ENCODE peak calls at places on chromosome 21, in seven cellular contexts. U is tibial nerve, F is sigmoid colon, T is GM12865, H is A549, G is foreskin fibroblast, Z is fibroblast of mammary gland. O is an unnamed sample.

GRCh38 chr21:27190601-27191000 is 223.7 kb upstream of the ADAMTS5 start:
- DNase-seq in U (peak; percentile 9), F (no peak), T (no peak), H (no peak), G (peak; percentile 40), Z (peak; percentile 55), O (peak; percentile 55)

GRCh38 chr21:16422702-16423101 is 692.9 kb downstream of the USP25 start:
- DNase-seq in U (no peak), F (no peak), T (no peak), H (no peak), G (no peak), Z (peak; percentile 68), O (no peak)

GRCh38 chr21:27550258-27550657 is 583.4 kb upstream of the ADAMTS5 start:
- DNase-seq in U (no peak), F (no peak), T (no peak), H (no peak), G (no peak), Z (no peak), O (no peak)

GRCh38 chr21:30880914-30881313 is 466 bp downstream of the KRTAP11-1 start:
- DNase-seq in U (no peak), F (no peak), T (no peak), H (no peak), G (no peak), Z (no peak), O (no peak)

GRCh38 chr21:31383770-31384169 is 39.7 kb upstream of the TIAM1 start:
- DNase-seq in U (no peak), F (no peak), T (no peak), H (no peak), G (no peak), Z (no peak), O (no peak)

GRCh38 chr21:21084179-21084578 is 86.0 kb downstream of the NCAM2 start:
- DNase-seq in U (no peak), F (no peak), T (no peak), H (no peak), G (no peak), Z (no peak), O (no peak)

GRCh38 chr21:46392921-46393320 is 65.8 kb upstream of the DIP2A start:
- DNase-seq in U (peak; percentile 12), F (peak; percentile 81), T (no peak), H (no peak), G (peak; percentile 81), Z (peak; percentile 94), O (no peak)

GRCh38 chr21:14591882-14592281 is 45.8 kb upstream of the SAMSN1 start:
- DNase-seq in U (peak; percentile 58), F (no peak), T (peak; percentile 17), H (no peak), G (no peak), Z (peak; percentile 87), O (peak; percentile 45)

GRCh38 chr21:8993943-8994639 is 1527.3 kb upstream of the TPTE start:
- DNase-seq in U (no peak), F (no peak), T (no peak), H (no peak), G (no peak), Z (no peak), O (no peak)

GRCh38 chr21:39084979-39085729 is 98.1 kb downstream of the PSMG1 start:
- DNase-seq in U (no peak), F (no peak), T (no peak), H (no peak), G (no peak), Z (no peak), O (no peak)

GRCh38 chr21:31923756-31924155 is 50.9 kb downstream of the HUNK start:
- DNase-seq in U (no peak), F (no peak), T (no peak), H (no peak), G (no peak), Z (no peak), O (no peak)

GRCh38 chr21:31363720-31364119 is 19.7 kb upstream of the TIAM1 start:
- DNase-seq in U (no peak), F (no peak), T (no peak), H (no peak), G (no peak), Z (no peak), O (no peak)

GRCh38 chr21:29849735-29850176 is 90.0 kb downstream of the GRIK1 start:
- DNase-seq in U (peak; percentile 46), F (no peak), T (peak; percentile 74), H (peak; percentile 5), G (peak; percentile 80), Z (peak; percentile 63), O (peak; percentile 9)

GRCh38 chr21:39851219-39851618 is 16.0 kb upstream of the PCP4 start:
- DNase-seq in U (no peak), F (no peak), T (no peak), H (no peak), G (no peak), Z (no peak), O (no peak)

GRCh38 chr21:29875873-29876272 is 63.9 kb downstream of the GRIK1 start:
- DNase-seq in U (no peak), F (no peak), T (no peak), H (no peak), G (no peak), Z (no peak), O (no peak)

GRCh38 chr21:40208206-40208950 is 341.1 kb downstream of the PCP4 start:
- DNase-seq in U (no peak), F (no peak), T (no peak), H (no peak), G (no peak), Z (no peak), O (no peak)

GRCh38 chr21:28871388-28872015 is 121.2 kb downstream of the LTN1 start:
- DNase-seq in U (no peak), F (no peak), T (no peak), H (no peak), G (peak; percentile 44), Z (peak; percentile 51), O (no peak)

GRCh38 chr21:31555741-31556191 is 103.7 kb upstream of the SOD1 start:
- DNase-seq in U (no peak), F (no peak), T (no peak), H (no peak), G (no peak), Z (no peak), O (no peak)

GRCh38 chr21:22278366-22278765 is 1280.2 kb downstream of the NCAM2 start:
- DNase-seq in U (no peak), F (no peak), T (no peak), H (no peak), G (no peak), Z (no peak), O (no peak)

GRCh38 chr21:38806942-38807284 is 1.2 kb downstream of the ETS2 start:
- DNase-seq in U (no peak), F (no peak), T (no peak), H (no peak), G (peak; percentile 52), Z (peak; percentile 53), O (no peak)

GRCh38 chr21:28215214-28215954 is 777.3 kb downstream of the LTN1 start:
- DNase-seq in U (no peak), F (no peak), T (no peak), H (no peak), G (peak; percentile 92), Z (peak; percentile 64), O (no peak)

GRCh38 chr21:26798856-26799751 is 46.1 kb downstream of the ADAMTS1 start:
- DNase-seq in U (no peak), F (no peak), T (no peak), H (no peak), G (peak; percentile 59), Z (peak; percentile 56), O (no peak)

GRCh38 chr21:14991957-14992356 is 72.8 kb downstream of the NRIP1 start:
- DNase-seq in U (no peak), F (no peak), T (no peak), H (no peak), G (no peak), Z (no peak), O (peak; percentile 80)

GRCh38 chr21:38358098-38358497 is 101.3 kb downstream of the KCNJ15 start:
- DNase-seq in U (no peak), F (no peak), T (no peak), H (no peak), G (no peak), Z (no peak), O (no peak)

GRCh38 chr21:38477241-38477640 is 21.0 kb downstream of the ERG start:
- DNase-seq in U (no peak), F (no peak), T (no peak), H (no peak), G (no peak), Z (no peak), O (no peak)

GRCh38 chr21:44006656-44007055 is 5.5 kb upstream of the TRAPPC10 start:
- DNase-seq in U (no peak), F (no peak), T (no peak), H (no peak), G (no peak), Z (peak; percentile 75), O (no peak)
- H3K4me3 ChIP-seq in U (no peak overlapping the region), F (no peak overlapping the region), T (no peak overlapping the region), H (no peak overlapping the region), G (no peak overlapping the region), Z (no peak overlapping the region), O (no peak overlapping the region)

GRCh38 chr21:41678944-41679343 is 87.9 kb downstream of the RIPK4 start:
- DNase-seq in U (peak; percentile 87), F (peak; percentile 92), T (peak; percentile 19), H (peak; percentile 90), G (peak; percentile 92), Z (peak; percentile 97), O (peak; percentile 93)
- H3K4me3 ChIP-seq in U (no peak overlapping the region), F (no peak overlapping the region), T (no peak overlapping the region), H (peak overlapping the region; percentile 50), G (no peak overlapping the region), Z (no peak overlapping the region), O (peak overlapping the region; percentile 47)

DNA sequence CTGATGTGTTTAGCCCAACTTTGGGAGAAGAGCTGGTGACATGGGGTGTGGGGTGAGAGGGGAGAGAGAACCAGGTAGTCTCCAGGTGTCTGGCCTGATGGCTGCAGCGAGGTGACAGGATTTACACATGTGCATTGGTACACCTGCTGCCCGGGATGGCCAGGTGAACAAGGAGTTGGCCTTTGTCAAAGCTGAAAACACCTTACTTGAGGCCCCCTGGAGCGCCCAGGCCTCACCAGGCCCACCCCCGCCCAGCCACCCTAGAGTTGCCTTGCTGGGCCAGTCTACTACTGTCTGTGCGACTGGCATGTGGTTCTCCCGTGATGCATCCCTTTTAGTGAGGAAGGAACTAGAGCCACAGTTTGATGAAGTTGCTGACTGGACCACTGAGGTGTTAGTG is 90.5 kb downstream of the ADARB1 start:
- DNase-seq in U (no peak), F (peak; percentile 62), T (no peak), H (no peak), G (no peak), Z (no peak), O (no peak)
- H3K4me3 ChIP-seq in U (no peak overlapping the region), F (no peak overlapping the region), T (no peak overlapping the region), H (no peak overlapping the region), G (no peak overlapping the region), Z (no peak overlapping the region), O (no peak overlapping the region)

GRCh38 chr21:17436626-17437111 is 76.2 kb upstream of the CXADR start:
- DNase-seq in U (no peak), F (no peak), T (no peak), H (no peak), G (no peak), Z (no peak), O (no peak)

GRCh38 chr21:17440955-17441354 is 71.9 kb upstream of the CXADR start:
- DNase-seq in U (no peak), F (no peak), T (no peak), H (no peak), G (no peak), Z (no peak), O (no peak)

GRCh38 chr21:17435565-17436543 is 77.0 kb upstream of the CXADR start:
- DNase-seq in U (no peak), F (no peak), T (no peak), H (no peak), G (peak; percentile 10), Z (no peak), O (no peak)

GRCh38 chr21:17441370-17441769 is 71.5 kb upstream of the CXADR start:
- DNase-seq in U (peak; percentile 36), F (no peak), T (no peak), H (no peak), G (peak; percentile 32), Z (peak; percentile 58), O (no peak)

GRCh38 chr21:17438642-17439041 is 74.2 kb upstream of the CXADR start:
- DNase-seq in U (no peak), F (no peak), T (no peak), H (no peak), G (no peak), Z (no peak), O (no peak)
- H3K4me3 ChIP-seq in U (no peak overlapping the region), F (no peak overlapping the region), T (no peak overlapping the region), H (no peak overlapping the region), G (no peak overlapping the region), Z (no peak overlapping the region), O (no peak overlapping the region)